ENCODE peak calls at places on chromosome 1, in eight cellular contexts. J is HS-5, S is chondrocyte, F is prostate gland, L is HCT116, P is right cardiac atrium, C is AML-193, A is activated T-cell treated with anti-CD3 and anti-CD28 coated beads for 24 hours. E is an unnamed sample.

GRCh38 chr1:39632491-39633417 is 6.7 kb downstream of the HEYL start:
- DNase-seq in S (no peak), C (no peak), F (peak), J (no peak), A (no peak), P (peak), L (no peak), E (peak)

GRCh38 chr1:241615043-241615974 is 24.9 kb downstream of the CHML start:
- DNase-seq in P (no peak), C (no peak), S (no peak), L (no peak), J (no peak), A (no peak), F (no peak), E (peak)

GRCh38 chr1:153936011-153936802 is 10.3 kb downstream of the DENND4B start:
- DNase-seq in A (no peak), C (no peak), L (no peak), S (peak), P (no peak), F (no peak), J (no peak), E (no peak)

GRCh38 chr1:181101581-181102226 is 13.2 kb downstream of the IER5 start:
- DNase-seq in F (no peak), S (no peak), A (no peak), J (no peak), L (no peak), C (no peak), P (no peak), E (no peak)

GRCh38 chr1:201551877-201552731 is 13.2 kb downstream of the NAV1 start:
- DNase-seq in F (no peak), C (peak), P (no peak), A (no peak), S (no peak), J (no peak), L (peak), E (no peak)

GRCh38 chr1:183069562-183070216 is 46.5 kb downstream of the LAMC1 start:
- DNase-seq in A (no peak), S (no peak), F (peak), L (no peak), P (no peak), C (no peak), J (no peak), E (peak)

GRCh38 chr1:56229183-56229582 is 350.2 kb downstream of the PLPP3 start:
- DNase-seq in A (no peak), P (no peak), L (no peak), C (no peak), S (no peak), F (no peak), J (no peak), E (no peak)

GRCh38 chr1:169122976-169123375 is 16.5 kb downstream of the ATP1B1 start:
- DNase-seq in J (no peak), S (no peak), C (no peak), L (no peak), F (no peak), A (no peak), P (no peak), E (no peak)

GRCh38 chr1:25657121-25657521 is 40.5 kb downstream of the MAN1C1 start:
- DNase-seq in C (no peak), S (no peak), J (no peak), F (no peak), A (no peak), P (no peak), L (no peak), E (no peak)

GRCh38 chr1:23010734-23011449 is 4.8 kb downstream of the TEX46 start:
- DNase-seq in C (no peak), S (no peak), L (peak), J (peak), F (no peak), P (no peak), A (no peak), E (no peak)